ENCODE peak calls at places on chromosome 19, in eight cellular contexts. J is tibial nerve, R is right lobe of liver, X is breast epithelium, K is astrocyte, Y is uterus, H is endodermal cell, P is transverse colon. W is an unnamed sample. For H3K36me3, the result is how much of the 10 kb centered on the place peaks cover.

GRCh38 chr19:4121815-4122214 is 2.1 kb downstream of the MAP2K2 start:
- DNase-seq in J (no peak), R (no peak), X (no peak), K (no peak), Y (no peak), H (no peak), P (no peak), W (no peak)

GRCh38 chr19:8101311-8101710 is 48.1 kb downstream of the FBN3 start:
- DNase-seq in J (no peak), R (peak), X (no peak), K (no peak), Y (no peak), H (peak), P (no peak), W (no peak)

GRCh38 chr19:45467456-45468158 is at the start of gene FOSB:
- DNase-seq in J (peak), R (peak), X (peak), K (peak), Y (peak), H (peak), P (peak), W (peak)

GRCh38 chr19:50415661-50416033 is 3.1 kb upstream of the SPIB start:
- DNase-seq in J (no peak), R (no peak), X (no peak), K (no peak), Y (no peak), H (no peak), P (peak), W (peak)

GRCh38 chr19:18562086-18562485 is 4.4 kb downstream of the KXD1 start:
- DNase-seq in J (no peak), R (no peak), X (peak), K (peak), Y (no peak), H (no peak), P (no peak), W (no peak)

GRCh38 chr19:44598880-44599279 is 14.5 kb upstream of the IGSF23 start:
- DNase-seq in J (no peak), R (no peak), X (no peak), K (no peak), Y (no peak), H (no peak), P (peak), W (no peak)

GRCh38 chr19:48746738-48747575 is at the start of gene IZUMO1:
- DNase-seq in J (peak), R (peak), X (no peak), K (peak), Y (peak), H (peak), P (peak), W (peak)

GRCh38 chr19:566844-567243 is 5.6 kb upstream of the BSG start:
- DNase-seq in J (no peak), R (no peak), X (no peak), K (no peak), Y (no peak), H (no peak), P (no peak), W (no peak)

GRCh38 chr19:14059093-14059480 is 2.8 kb downstream of the PALM3 start:
- DNase-seq in J (no peak), R (no peak), X (no peak), K (no peak), Y (no peak), H (peak), P (peak), W (no peak)

DNA sequence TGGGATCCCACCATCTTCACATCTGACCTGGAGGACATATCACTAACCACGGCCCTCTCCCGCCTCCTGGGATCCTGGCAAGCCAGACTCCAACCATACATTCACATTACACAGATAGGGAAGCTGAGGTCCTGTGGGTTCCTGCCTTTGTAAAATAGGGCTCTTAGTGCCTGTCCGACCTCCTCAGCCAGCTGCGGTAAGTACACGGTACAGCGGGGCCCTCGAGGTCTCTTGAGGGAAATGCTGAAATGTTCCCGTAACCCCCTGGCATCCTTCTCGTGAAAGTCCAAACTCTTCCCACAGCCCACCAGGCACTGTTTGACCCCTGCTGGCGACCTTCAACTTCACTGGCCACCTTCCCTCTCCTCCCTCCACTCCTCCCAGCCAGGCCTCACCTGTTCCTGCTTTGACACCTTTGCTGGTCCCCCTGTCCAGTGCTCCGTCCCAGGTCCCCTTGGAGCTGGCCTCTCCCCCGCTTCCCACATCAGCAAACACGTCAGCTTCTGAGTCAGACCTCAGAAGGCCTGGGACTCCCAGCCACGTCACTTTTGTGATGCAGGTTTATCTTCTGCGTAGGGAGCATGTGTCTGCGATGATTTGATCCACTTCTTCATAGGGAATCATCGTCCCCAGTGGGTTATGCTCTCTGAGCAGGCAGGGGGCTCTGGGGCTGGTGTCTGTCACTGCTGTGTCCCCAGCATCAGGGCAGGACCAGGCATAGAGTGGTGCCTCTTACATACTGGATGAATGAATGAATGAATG is 8.9 kb upstream of the GNG7 start:
- DNase-seq in J (no peak), R (no peak), X (no peak), K (peak), Y (no peak), H (no peak), P (no peak), W (no peak)
- H3K4me3 ChIP-seq in J (no peak), R (no peak), X (no peak), K (no peak), Y (no peak), H (no peak), P (no peak), W (no peak)

GRCh38 chr19:38444026-38444425 is 10.5 kb downstream of the RYR1 start:
- DNase-seq in J (no peak), R (no peak), X (no peak), K (no peak), Y (no peak), H (no peak), P (no peak), W (no peak)

GRCh38 chr19:38442736-38443135 is 9.2 kb downstream of the RYR1 start:
- DNase-seq in J (no peak), R (no peak), X (no peak), K (no peak), Y (no peak), H (no peak), P (no peak), W (no peak)

GRCh38 chr19:38443458-38444001 is 10.0 kb downstream of the RYR1 start:
- DNase-seq in J (no peak), R (no peak), X (no peak), K (no peak), Y (no peak), H (no peak), P (no peak), W (no peak)

GRCh38 chr19:38440592-38440991 is 7.1 kb downstream of the RYR1 start:
- DNase-seq in J (no peak), R (no peak), X (no peak), K (no peak), Y (no peak), H (no peak), P (no peak), W (no peak)

DNA sequence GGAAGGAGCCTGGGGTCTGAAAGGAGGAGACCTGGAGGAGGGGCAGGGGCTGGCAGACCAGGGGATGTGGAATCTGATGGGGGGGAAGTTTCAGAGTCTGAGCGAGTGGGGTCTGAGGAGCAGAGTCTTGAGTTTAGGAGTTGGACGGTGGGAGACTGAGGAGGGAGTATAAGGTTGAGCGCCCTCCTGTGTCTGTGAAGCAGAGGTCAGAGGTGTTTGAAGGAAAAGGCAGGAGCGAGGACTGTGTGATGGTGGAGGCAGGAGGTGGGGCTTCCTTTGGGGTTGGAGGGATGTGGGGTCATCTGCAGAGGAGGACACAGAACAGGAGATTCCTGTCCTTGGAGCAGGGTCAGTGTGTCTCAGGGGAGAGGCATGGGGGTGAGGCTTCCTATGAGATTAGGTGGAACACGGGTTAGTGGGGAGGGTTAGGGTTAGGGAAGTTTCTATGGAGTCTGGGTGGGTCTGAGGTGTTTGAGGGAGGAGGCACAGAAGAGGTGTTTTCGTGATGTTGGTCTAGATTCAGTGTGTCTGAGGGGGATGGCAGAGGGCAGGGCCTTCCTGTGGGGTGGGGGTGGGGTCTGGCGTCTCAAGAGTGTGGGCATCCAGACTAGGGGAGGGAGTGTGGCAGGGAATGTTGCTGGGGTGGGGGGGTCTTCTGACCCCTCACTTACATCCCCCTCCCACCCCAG is 8.3 kb downstream of the RYR1 start:
- DNase-seq in J (no peak), R (no peak), X (no peak), K (no peak), Y (no peak), H (peak), P (no peak), W (no peak)
- TF ChIP-seq CTCF in J (no peak), R (no peak), X (no peak), K (no peak), Y (no peak), H (peak), P (no peak), W (peak)

GRCh38 chr19:5691930-5692784 is 2.1 kb downstream of the RPL36 start:
- DNase-seq in J (no peak), R (no peak), X (no peak), K (no peak), Y (no peak), H (peak), P (no peak), W (no peak)
- H3K36me3 ChIP-seq in J (under half), R (under half), X (under half), K (under half), Y (under half), H (under half), P (under half), W (half or more)

DNA sequence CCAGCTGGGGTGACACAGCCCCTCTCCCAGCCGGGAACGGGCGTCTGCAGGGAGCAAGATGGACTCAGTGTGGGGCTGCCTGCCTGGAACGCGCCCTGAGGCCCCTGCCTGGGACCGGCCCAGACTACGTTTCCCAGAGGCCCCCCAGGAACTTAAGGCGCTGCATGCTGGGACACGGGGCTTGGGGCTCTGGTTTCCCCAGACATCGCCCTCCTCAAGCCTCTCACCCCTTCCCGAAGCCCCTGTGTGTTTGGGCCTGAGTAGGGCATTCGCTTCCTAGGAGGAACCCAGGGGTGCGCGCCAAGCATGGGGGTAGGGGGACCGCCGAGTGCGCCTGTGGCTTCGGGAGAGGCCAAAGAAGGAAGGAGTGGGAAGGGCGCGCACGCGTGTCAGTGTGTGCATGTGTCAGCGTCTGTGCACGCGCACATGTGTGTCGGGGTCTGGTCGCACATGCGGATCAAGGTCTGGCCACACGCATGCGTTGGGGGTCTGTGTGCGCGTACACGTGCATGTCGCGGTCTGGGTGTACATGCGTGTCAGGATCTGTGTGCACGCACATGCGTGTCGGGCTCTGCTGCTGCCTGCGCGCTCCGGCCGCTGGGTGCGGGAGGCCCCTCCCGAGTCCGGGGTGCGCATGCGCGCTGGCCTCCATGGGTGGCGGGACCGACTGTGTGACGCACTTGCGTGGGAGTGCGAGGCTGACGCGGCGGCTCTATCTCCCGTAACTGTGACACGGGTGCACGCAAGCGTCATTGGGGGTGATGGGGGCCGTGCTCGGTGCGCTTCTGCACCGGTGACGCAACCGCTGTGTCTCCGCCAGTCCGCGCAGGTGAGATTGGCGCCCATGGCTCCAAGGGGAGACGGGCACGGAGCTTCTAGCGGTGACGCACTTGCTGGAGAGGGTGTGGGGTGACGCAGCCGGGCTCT is 16.2 kb downstream of the ZNF331 start:
- DNase-seq in J (peak), R (peak), X (peak), K (peak), Y (peak), H (no peak), P (peak), W (peak)
- H3K4me3 ChIP-seq in J (peak), R (peak), X (peak), K (peak), Y (peak), H (peak), P (peak), W (peak)